ENCODE peak calls at places on chromosomes 4 and X, in seven cellular contexts. One of them, this sample, is unnamed.

GRCh38 chrX:93422693-93423092 is 250.7 kb downstream of the NAP1L3 start:
- DNase-seq in fibroblast of the conjunctiva: no peak
- DNase-seq in kidney: no peak
- DNase-seq in T-cell: no peak
- DNase-seq in stromal cell of bone marrow: no peak
- DNase-seq in nephron progenitor cell: peak; percentile 30
- DNase-seq in iris pigment epithelial cell: peak; percentile 9
- DNase-seq in this sample: no peak

GRCh38 chr4:182023469-182023868 is 219.7 kb upstream of the TENM3 start:
- DNase-seq in kidney: no peak
- DNase-seq in nephron progenitor cell: no peak
- DNase-seq in stromal cell of bone marrow: no peak
- DNase-seq in fibroblast of the conjunctiva: no peak
- DNase-seq in iris pigment epithelial cell: no peak
- DNase-seq in T-cell: no peak
- DNase-seq in this sample: no peak

GRCh38 chrX:44202596-44202995 is 140.9 kb downstream of the EFHC2 start:
- DNase-seq in fibroblast of the conjunctiva: no peak
- DNase-seq in kidney: no peak
- DNase-seq in iris pigment epithelial cell: no peak
- DNase-seq in stromal cell of bone marrow: no peak
- DNase-seq in T-cell: no peak
- DNase-seq in nephron progenitor cell: no peak
- DNase-seq in this sample: no peak

GRCh38 chr4:133483600-133484246 is 334.6 kb downstream of the PCDH10 start:
- DNase-seq in nephron progenitor cell: peak; percentile 3
- DNase-seq in T-cell: no peak
- DNase-seq in stromal cell of bone marrow: peak; percentile 31
- DNase-seq in kidney: no peak
- DNase-seq in iris pigment epithelial cell: peak; percentile 56
- DNase-seq in fibroblast of the conjunctiva: peak; percentile 20
- DNase-seq in this sample: peak; percentile 11

GRCh38 chrX:10660171-10660570 is 39.8 kb upstream of the MID1 start:
- DNase-seq in T-cell: no peak
- DNase-seq in nephron progenitor cell: no peak
- DNase-seq in iris pigment epithelial cell: no peak
- DNase-seq in stromal cell of bone marrow: no peak
- DNase-seq in kidney: no peak
- DNase-seq in fibroblast of the conjunctiva: no peak
- DNase-seq in this sample: no peak

GRCh38 chrX:16807548-16807947 is 21.3 kb downstream of the TXLNG start:
- DNase-seq in T-cell: no peak
- DNase-seq in kidney: no peak
- DNase-seq in fibroblast of the conjunctiva: no peak
- DNase-seq in iris pigment epithelial cell: peak; percentile 46
- DNase-seq in stromal cell of bone marrow: no peak
- DNase-seq in nephron progenitor cell: no peak
- DNase-seq in this sample: no peak

GRCh38 chr4:126593626-126594025 is 1039.1 kb upstream of the INTU start:
- DNase-seq in nephron progenitor cell: no peak
- DNase-seq in iris pigment epithelial cell: no peak
- DNase-seq in fibroblast of the conjunctiva: no peak
- DNase-seq in stromal cell of bone marrow: no peak
- DNase-seq in T-cell: no peak
- DNase-seq in kidney: no peak
- DNase-seq in this sample: no peak

GRCh38 chrX:45011131-45011530 is 138.1 kb downstream of the KDM6A start:
- DNase-seq in kidney: no peak
- DNase-seq in iris pigment epithelial cell: peak; percentile 85
- DNase-seq in stromal cell of bone marrow: peak; percentile 55
- DNase-seq in T-cell: no peak
- DNase-seq in nephron progenitor cell: no peak
- DNase-seq in fibroblast of the conjunctiva: no peak
- DNase-seq in this sample: no peak

GRCh38 chr4:35125995-35126712 is 1118.2 kb downstream of the ARAP2 start:
- DNase-seq in iris pigment epithelial cell: no peak
- DNase-seq in nephron progenitor cell: no peak
- DNase-seq in kidney: no peak
- DNase-seq in stromal cell of bone marrow: no peak
- DNase-seq in T-cell: no peak
- DNase-seq in fibroblast of the conjunctiva: no peak
- DNase-seq in this sample: no peak

GRCh38 chr4:5361968-5362367 is 310.7 kb downstream of the STK32B start:
- DNase-seq in iris pigment epithelial cell: peak; percentile 19
- DNase-seq in nephron progenitor cell: peak; percentile 58
- DNase-seq in kidney: no peak
- DNase-seq in fibroblast of the conjunctiva: no peak
- DNase-seq in stromal cell of bone marrow: no peak
- DNase-seq in T-cell: no peak
- DNase-seq in this sample: no peak